ENCODE peak calls at places on chromosomes 2 and 18, in eight cellular contexts. U is A549, C is AG10803, B is GM12865, E is stomach, R is mesothelial cell of epicardium, H is cardiac muscle cell, L is BE2C. V is an unnamed sample.

GRCh38 chr18:76459687-76460350 is 35.2 kb downstream of the ZNF516 start:
- DNase-seq in U (peak), C (peak), B (no peak), E (peak), R (no peak), H (no peak), L (no peak), V (no peak)

GRCh38 chr2:25340340-25340886 is 1.3 kb downstream of the DNMT3A start:
- DNase-seq in U (no peak), C (no peak), B (peak), E (no peak), R (no peak), H (peak), L (peak), V (no peak)

GRCh38 chr2:200786826-200787225 is 24.9 kb upstream of the BZW1 start:
- DNase-seq in U (no peak), C (peak), B (no peak), E (no peak), R (no peak), H (no peak), L (no peak), V (no peak)

GRCh38 chr2:233832414-233832813 is 21.9 kb downstream of the HJURP start:
- DNase-seq in U (no peak), C (peak), B (no peak), E (no peak), R (no peak), H (no peak), L (no peak), V (no peak)

GRCh38 chr2:43227830-43228280 is 1.4 kb upstream of the ZFP36L2 start:
- DNase-seq in U (peak), C (no peak), B (no peak), E (no peak), R (no peak), H (peak), L (no peak), V (no peak)

GRCh38 chr2:71581015-71581414 is 127.7 kb downstream of the DYSF start:
- DNase-seq in U (no peak), C (peak), B (no peak), E (no peak), R (no peak), H (no peak), L (no peak), V (no peak)

GRCh38 chr2:174997110-174997509 is 8.1 kb downstream of the CHN1 start:
- DNase-seq in U (no peak), C (peak), B (no peak), E (no peak), R (no peak), H (no peak), L (no peak), V (no peak)

GRCh38 chr2:118539290-118539689 is 308.2 kb downstream of the EN1 start:
- DNase-seq in U (no peak), C (peak), B (peak), E (no peak), R (no peak), H (peak), L (peak), V (no peak)

GRCh38 chr2:240704651-240705050 is 13.0 kb downstream of the AQP12A start:
- DNase-seq in U (no peak), C (no peak), B (no peak), E (no peak), R (no peak), H (no peak), L (peak), V (no peak)

GRCh38 chr2:10412380-10412779 is 35.7 kb downstream of the ODC1 start:
- DNase-seq in U (no peak), C (peak), B (peak), E (no peak), R (no peak), H (peak), L (peak), V (peak)

GRCh38 chr2:12965540-12966269 is 249.0 kb downstream of the TRIB2 start:
- DNase-seq in U (no peak), C (peak), B (no peak), E (no peak), R (no peak), H (no peak), L (peak), V (no peak)

GRCh38 chr2:36238126-36238525 is 117.5 kb upstream of the CRIM1 start:
- DNase-seq in U (no peak), C (no peak), B (no peak), E (no peak), R (no peak), H (no peak), L (no peak), V (no peak)

GRCh38 chr18:6406910-6407470 is 7.7 kb downstream of the L3MBTL4 start:
- DNase-seq in U (no peak), C (no peak), B (no peak), E (no peak), R (no peak), H (no peak), L (no peak), V (no peak)

GRCh38 chr2:175853110-175853509 is 149.0 kb downstream of the LNPK start:
- DNase-seq in U (no peak), C (no peak), B (no peak), E (no peak), R (no peak), H (no peak), L (no peak), V (no peak)

GRCh38 chr2:144464730-144465129 is 55.2 kb downstream of the ZEB2 start:
- DNase-seq in U (no peak), C (no peak), B (no peak), E (no peak), R (no peak), H (no peak), L (no peak), V (no peak)

GRCh38 chr2:241150660-241151530 is 628 bp downstream of the PPP1R7 start:
- DNase-seq in U (no peak), C (no peak), B (no peak), E (peak), R (no peak), H (peak), L (no peak), V (no peak)

GRCh38 chr2:146852661-146853060 is 992.2 kb upstream of the ACVR2A start:
- DNase-seq in U (no peak), C (no peak), B (no peak), E (no peak), R (no peak), H (no peak), L (no peak), V (no peak)

GRCh38 chr2:236872971-236873370 is 212.7 kb upstream of the COPS8 start:
- DNase-seq in U (no peak), C (no peak), B (no peak), E (no peak), R (no peak), H (no peak), L (no peak), V (no peak)

GRCh38 chr2:26757873-26758789 is 6.0 kb upstream of the SLC35F6 start:
- DNase-seq in U (peak), C (peak), B (peak), E (peak), R (no peak), H (no peak), L (no peak), V (no peak)

GRCh38 chr2:7191927-7192326 is 274.7 kb downstream of the RNF144A start:
- DNase-seq in U (peak), C (peak), B (no peak), E (no peak), R (no peak), H (peak), L (no peak), V (no peak)

GRCh38 chr2:112217854-112218253 is 37.0 kb downstream of the ZC3H8 start:
- DNase-seq in U (no peak), C (no peak), B (peak), E (no peak), R (no peak), H (peak), L (no peak), V (no peak)

GRCh38 chr2:120289221-120289906 is 36.7 kb downstream of the RALB start:
- DNase-seq in U (no peak), C (no peak), B (no peak), E (no peak), R (no peak), H (no peak), L (no peak), V (no peak)
- TF ChIP-seq CTCF in U (no peak), C (peak), B (no peak), E (no peak), R (no peak), H (peak), L (peak), V (peak)

GRCh38 chr2:58594175-58594574 is 353.1 kb upstream of the FANCL start:
- DNase-seq in U (peak), C (no peak), B (peak), E (no peak), R (no peak), H (no peak), L (peak), V (no peak)
- TF ChIP-seq CTCF in U (no peak), C (no peak), B (peak), E (no peak), R (no peak), H (no peak), L (peak), V (peak)

DNA sequence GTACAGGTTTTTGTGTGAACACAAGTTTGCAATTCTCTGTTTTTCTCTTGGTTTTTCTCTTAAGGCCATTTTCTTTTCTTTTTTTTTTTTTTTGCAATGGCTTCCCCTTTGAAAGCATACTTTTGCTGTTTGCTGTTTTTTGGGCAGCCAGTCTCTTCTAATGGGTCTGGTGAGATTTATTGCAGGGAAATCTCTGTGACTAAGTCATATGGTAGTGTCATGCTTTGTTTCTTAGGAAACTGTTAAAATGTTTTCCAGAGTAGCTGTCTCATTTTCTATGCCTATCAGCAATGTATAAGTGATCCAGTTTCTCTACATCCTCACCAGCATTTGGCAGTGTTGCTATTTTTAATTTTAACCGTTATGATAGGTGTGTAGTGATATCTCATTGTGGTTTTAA is 27.9 kb upstream of the CDCA7 start:
- DNase-seq in U (no peak), C (peak), B (no peak), E (no peak), R (no peak), H (no peak), L (no peak), V (no peak)
- TF ChIP-seq CTCF in U (no peak), C (no peak), B (no peak), E (no peak), R (no peak), H (no peak), L (no peak), V (no peak)

DNA sequence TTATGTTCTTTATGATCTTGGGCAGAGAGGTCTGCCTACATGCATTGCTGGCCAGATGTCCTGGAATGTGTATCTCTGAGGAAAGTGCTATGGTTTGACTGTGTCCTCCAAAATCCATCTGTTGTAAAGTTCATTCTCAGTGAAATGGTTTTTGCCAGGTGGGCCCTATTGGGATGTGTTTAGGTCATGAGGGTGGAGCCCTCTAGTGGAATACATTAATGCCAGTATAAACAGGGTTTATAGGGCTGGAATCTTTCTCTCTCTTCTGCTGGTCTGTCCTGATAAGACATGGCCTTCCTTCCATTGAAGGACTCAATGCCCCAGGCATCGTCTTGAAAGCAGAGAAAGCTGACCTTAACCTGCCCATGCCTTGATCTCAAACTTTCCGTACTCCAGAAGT is 258.5 kb downstream of the RPIA start:
- DNase-seq in U (peak), C (no peak), B (peak), E (no peak), R (no peak), H (peak), L (no peak), V (no peak)
- TF ChIP-seq CTCF in U (peak), C (peak), B (peak), E (no peak), R (no peak), H (peak), L (peak), V (no peak)

GRCh38 chr2:107475859-107476258 is 350.8 kb upstream of the RGPD4 start:
- DNase-seq in U (no peak), C (no peak), B (no peak), E (no peak), R (no peak), H (no peak), L (no peak), V (no peak)
- TF ChIP-seq CTCF in U (no peak), C (no peak), B (no peak), E (no peak), R (no peak), H (no peak), L (no peak), V (no peak)

GRCh38 chr2:227376911-227377396 is 2.2 kb downstream of the TM4SF20 start:
- DNase-seq in U (no peak), C (peak), B (peak), E (peak), R (no peak), H (no peak), L (peak), V (no peak)

GRCh38 chr2:227374158-227374557 is 4.9 kb downstream of the TM4SF20 start:
- DNase-seq in U (no peak), C (peak), B (peak), E (no peak), R (no peak), H (no peak), L (no peak), V (no peak)

GRCh38 chr2:227378371-227378782 is 729 bp downstream of the TM4SF20 start:
- DNase-seq in U (peak), C (peak), B (no peak), E (no peak), R (no peak), H (no peak), L (no peak), V (no peak)

GRCh38 chr2:227379095-227379494 is at the start of gene TM4SF20:
- DNase-seq in U (no peak), C (no peak), B (no peak), E (no peak), R (no peak), H (no peak), L (no peak), V (no peak)

GRCh38 chr2:227377461-227378351 is 1.4 kb downstream of the TM4SF20 start:
- DNase-seq in U (no peak), C (peak), B (peak), E (no peak), R (no peak), H (no peak), L (no peak), V (no peak)
- TF ChIP-seq CTCF in U (no peak), C (peak), B (peak), E (no peak), R (no peak), H (peak), L (peak), V (no peak)

GRCh38 chr2:120685403-120686297 is 50.0 kb upstream of the GLI2 start:
- DNase-seq in U (no peak), C (no peak), B (no peak), E (no peak), R (no peak), H (no peak), L (no peak), V (no peak)

GRCh38 chr2:120684691-120685402 is 50.8 kb upstream of the GLI2 start:
- DNase-seq in U (no peak), C (peak), B (no peak), E (no peak), R (no peak), H (no peak), L (no peak), V (no peak)

GRCh38 chr2:120687210-120687609 is 48.5 kb upstream of the GLI2 start:
- DNase-seq in U (no peak), C (no peak), B (no peak), E (no peak), R (no peak), H (no peak), L (no peak), V (no peak)

GRCh38 chr2:120684225-120684624 is 51.4 kb upstream of the GLI2 start:
- DNase-seq in U (no peak), C (peak), B (no peak), E (no peak), R (no peak), H (no peak), L (no peak), V (no peak)

GRCh38 chr2:120686511-120687168 is 49.0 kb upstream of the GLI2 start:
- DNase-seq in U (no peak), C (no peak), B (no peak), E (no peak), R (no peak), H (no peak), L (no peak), V (no peak)
- TF ChIP-seq CTCF in U (peak), C (peak), B (peak), E (no peak), R (peak), H (peak), L (peak), V (peak)

GRCh38 chr2:196453613-196454047 is 185.9 kb upstream of the CCDC150 start:
- DNase-seq in U (peak), C (peak), B (peak), E (no peak), R (no peak), H (peak), L (peak), V (no peak)
- TF ChIP-seq CTCF in U (peak), C (peak), B (peak), E (no peak), R (no peak), H (peak), L (peak), V (peak)

GRCh38 chr18:713135-713490 is 683 bp upstream of the ENOSF1 start:
- DNase-seq in U (no peak), C (no peak), B (no peak), E (no peak), R (no peak), H (no peak), L (no peak), V (no peak)

GRCh38 chr18:712401-713134 is at the start of gene ENOSF1:
- DNase-seq in U (peak), C (peak), B (peak), E (peak), R (peak), H (peak), L (peak), V (peak)

GRCh38 chr18:710418-711300 is 1.8 kb downstream of the ENOSF1 start:
- DNase-seq in U (no peak), C (no peak), B (no peak), E (no peak), R (no peak), H (peak), L (no peak), V (no peak)

GRCh38 chr18:711330-711692 is 1.1 kb downstream of the ENOSF1 start:
- DNase-seq in U (no peak), C (no peak), B (no peak), E (no peak), R (no peak), H (no peak), L (no peak), V (no peak)

GRCh38 chr18:711693-712400 is 583 bp downstream of the ENOSF1 start:
- DNase-seq in U (peak), C (peak), B (peak), E (peak), R (no peak), H (peak), L (peak), V (peak)
- TF ChIP-seq CTCF in U (peak), C (peak), B (peak), E (no peak), R (no peak), H (no peak), L (peak), V (no peak)

V was measured in neural crest cell.